ENCODE peak calls at places on chromosomes 12 and 14, in four cellular contexts. One of them, this sample, is unnamed.
A peak's percentile ranks its signal among the peaks of the same experiment; 100 is the strongest.

GRCh38 chr12:128471491-128471890 is 204.5 kb downstream of the TMEM132C start:
- DNase-seq in GM12891: no peak
- DNase-seq in H1: no peak
- DNase-seq in H54: no peak
- DNase-seq in this sample: no peak

GRCh38 chr12:793037-793436 is 40.7 kb downstream of the WNK1 start:
- DNase-seq in GM12891: no peak
- DNase-seq in H1: no peak
- DNase-seq in H54: no peak
- DNase-seq in this sample: no peak

GRCh38 chr14:42192659-42193425 is 586.2 kb downstream of the LRFN5 start:
- DNase-seq in GM12891: no peak
- DNase-seq in H1: no peak
- DNase-seq in H54: peak; percentile 1
- DNase-seq in this sample: no peak

GRCh38 chr12:97313471-97314190 is 149.0 kb upstream of the RMST start:
- DNase-seq in GM12891: no peak
- DNase-seq in H1: no peak
- DNase-seq in H54: no peak
- DNase-seq in this sample: no peak

GRCh38 chr12:86137936-86138335 is 118.3 kb downstream of the MGAT4C start:
- DNase-seq in GM12891: no peak
- DNase-seq in H1: no peak
- DNase-seq in H54: peak; percentile 2
- DNase-seq in this sample: no peak

GRCh38 chr14:105581551-105582341 is 55.4 kb downstream of the TMEM121 start:
- DNase-seq in GM12891: no peak
- DNase-seq in H1: no peak
- DNase-seq in H54: no peak
- DNase-seq in this sample: no peak

GRCh38 chr14:81031488-81031887 is 76.1 kb downstream of the TSHR start:
- DNase-seq in GM12891: no peak
- DNase-seq in H1: no peak
- DNase-seq in H54: no peak
- DNase-seq in this sample: no peak

GRCh38 chr12:112219195-112219594 is 93.8 kb downstream of the TRAFD1 start:
- DNase-seq in GM12891: no peak
- DNase-seq in H1: no peak
- DNase-seq in H54: no peak
- DNase-seq in this sample: no peak

GRCh38 chr12:113831016-113831415 is 135.1 kb downstream of the RBM19 start:
- DNase-seq in GM12891: no peak
- DNase-seq in H1: no peak
- DNase-seq in H54: peak; percentile 65
- DNase-seq in this sample: no peak

GRCh38 chr12:96648941-96649340 is 159.6 kb downstream of the CFAP54 start:
- DNase-seq in GM12891: no peak
- DNase-seq in H1: no peak
- DNase-seq in H54: no peak
- DNase-seq in this sample: no peak

GRCh38 chr14:69105326-69105725 is 47.6 kb downstream of the DCAF5 start:
- DNase-seq in GM12891: no peak
- DNase-seq in H1: no peak
- DNase-seq in H54: no peak
- DNase-seq in this sample: no peak

GRCh38 chr12:54452628-54453027 is 20.8 kb downstream of the GTSF1 start:
- DNase-seq in GM12891: no peak
- DNase-seq in H1: no peak
- DNase-seq in H54: no peak
- DNase-seq in this sample: no peak

GRCh38 chr12:9750276-9751203 is 10.2 kb downstream of the CD69 start:
- DNase-seq in GM12891: no peak
- DNase-seq in H1: no peak
- DNase-seq in H54: peak; percentile 45
- DNase-seq in this sample: peak; percentile 49

GRCh38 chr12:95809000-95809680 is 18.6 kb upstream of the NTN4 start:
- DNase-seq in GM12891: no peak
- DNase-seq in H1: no peak
- DNase-seq in H54: no peak
- DNase-seq in this sample: no peak

GRCh38 chr12:21940972-21941521 is at the start of gene ABCC9:
- DNase-seq in GM12891: no peak
- DNase-seq in H1: no peak
- DNase-seq in H54: no peak
- DNase-seq in this sample: peak; percentile 71

GRCh38 chr12:31772685-31773222 is 43.9 kb upstream of the AMN1 start:
- DNase-seq in GM12891: no peak
- DNase-seq in H1: no peak
- DNase-seq in H54: no peak
- DNase-seq in this sample: no peak

GRCh38 chr14:44897041-44897843 is 64.5 kb downstream of the KLHL28 start:
- DNase-seq in GM12891: peak; percentile 83
- DNase-seq in H1: peak; percentile 91
- DNase-seq in H54: peak; percentile 75
- DNase-seq in this sample: peak; percentile 98

GRCh38 chr12:49651855-49652254 is 28.5 kb downstream of the PRPF40B start:
- DNase-seq in GM12891: no peak
- DNase-seq in H1: no peak
- DNase-seq in H54: no peak
- DNase-seq in this sample: no peak

GRCh38 chr12:26523708-26524150 is 309.3 kb downstream of the ITPR2 start:
- DNase-seq in GM12891: no peak
- DNase-seq in H1: no peak
- DNase-seq in H54: no peak
- DNase-seq in this sample: peak; percentile 90

GRCh38 chr14:82641050-82641540 is 1107.4 kb upstream of the SEL1L start:
- DNase-seq in GM12891: no peak
- DNase-seq in H1: no peak
- DNase-seq in H54: no peak
- DNase-seq in this sample: no peak

GRCh38 chr12:32605326-32606095 is 73.6 kb upstream of the DNM1L start:
- DNase-seq in GM12891: no peak
- DNase-seq in H1: no peak
- DNase-seq in H54: no peak
- DNase-seq in this sample: no peak

GRCh38 chr12:67193705-67194104 is 75.5 kb upstream of the CAND1 start:
- DNase-seq in GM12891: no peak
- DNase-seq in H1: no peak
- DNase-seq in H54: no peak
- DNase-seq in this sample: no peak

GRCh38 chr12:29895966-29896365 is 112.2 kb upstream of the TMTC1 start:
- DNase-seq in GM12891: no peak
- DNase-seq in H1: no peak
- DNase-seq in H54: no peak
- DNase-seq in this sample: no peak

GRCh38 chr14:99164712-99165111 is 107.3 kb downstream of the BCL11B start:
- DNase-seq in GM12891: no peak
- DNase-seq in H1: no peak
- DNase-seq in H54: no peak
- DNase-seq in this sample: no peak

GRCh38 chr12:79547735-79548347 is 142.9 kb downstream of the PAWR start:
- DNase-seq in GM12891: no peak
- DNase-seq in H1: peak; percentile 46
- DNase-seq in H54: peak; percentile 47
- DNase-seq in this sample: no peak

GRCh38 chr14:73771848-73772705 is 57.9 kb upstream of the PNMA1 start:
- DNase-seq in GM12891: no peak
- DNase-seq in H1: peak; percentile 43
- DNase-seq in H54: no peak
- DNase-seq in this sample: peak; percentile 76

GRCh38 chr14:90717916-90718315 is 98.3 kb downstream of the TTC7B start:
- DNase-seq in GM12891: no peak
- DNase-seq in H1: no peak
- DNase-seq in H54: no peak
- DNase-seq in this sample: no peak

GRCh38 chr14:75430106-75430505 is 2.3 kb downstream of the JDP2 start:
- DNase-seq in GM12891: no peak
- DNase-seq in H1: no peak
- DNase-seq in H54: no peak
- DNase-seq in this sample: peak; percentile 56

GRCh38 chr12:11896530-11896929 is 174.2 kb upstream of the BCL2L14 start:
- DNase-seq in GM12891: no peak
- DNase-seq in H1: no peak
- DNase-seq in H54: no peak
- DNase-seq in this sample: no peak

GRCh38 chr12:54418441-54419087 is 502 bp downstream of the ITGA5 start:
- DNase-seq in GM12891: no peak
- DNase-seq in H1: no peak
- DNase-seq in H54: no peak
- DNase-seq in this sample: no peak

GRCh38 chr12:12266389-12266872 is 413 bp downstream of the LRP6 start:
- DNase-seq in GM12891: no peak
- DNase-seq in H1: no peak
- DNase-seq in H54: no peak
- DNase-seq in this sample: peak; percentile 49

GRCh38 chr12:99713946-99714520 is 66.5 kb downstream of the GARIN6 start:
- DNase-seq in GM12891: no peak
- DNase-seq in H1: no peak
- DNase-seq in H54: no peak
- DNase-seq in this sample: no peak

GRCh38 chr12:2262449-2262848 is 209.7 kb downstream of the CACNA1C start:
- DNase-seq in GM12891: no peak
- DNase-seq in H1: no peak
- DNase-seq in H54: no peak
- DNase-seq in this sample: no peak

GRCh38 chr14:44567997-44568396 is 60.9 kb upstream of the FSCB start:
- DNase-seq in GM12891: no peak
- DNase-seq in H1: no peak
- DNase-seq in H54: no peak
- DNase-seq in this sample: no peak

GRCh38 chr12:19561411-19561961 is 122.2 kb downstream of the AEBP2 start:
- DNase-seq in GM12891: no peak
- DNase-seq in H1: no peak
- DNase-seq in H54: no peak
- DNase-seq in this sample: no peak

GRCh38 chr14:94143239-94143638 is 13.8 kb upstream of the IFI27L2 start:
- DNase-seq in GM12891: no peak
- DNase-seq in H1: no peak
- DNase-seq in H54: no peak
- DNase-seq in this sample: no peak

GRCh38 chr12:97426485-97427116 is 36.0 kb upstream of the RMST start:
- DNase-seq in GM12891: no peak
- DNase-seq in H1: no peak
- DNase-seq in H54: no peak
- DNase-seq in this sample: no peak

GRCh38 chr14:64654072-64654899 is 49.9 kb upstream of the PLEKHG3 start:
- DNase-seq in GM12891: no peak
- DNase-seq in H1: no peak
- DNase-seq in H54: peak; percentile 71
- DNase-seq in this sample: no peak

GRCh38 chr12:54404061-54405004 is 14.7 kb downstream of the ITGA5 start:
- DNase-seq in GM12891: no peak
- DNase-seq in H1: peak; percentile 69
- DNase-seq in H54: no peak
- DNase-seq in this sample: peak; percentile 53

GRCh38 chr12:4280351-4281163 is 7.0 kb downstream of the CCND2 start:
- DNase-seq in GM12891: no peak
- DNase-seq in H1: no peak
- DNase-seq in H54: no peak
- DNase-seq in this sample: peak; percentile 55
- TF ChIP-seq POLR2A in GM12891: no peak
- TF ChIP-seq POLR2A in H1: no peak
- TF ChIP-seq POLR2A in H54: no peak
- TF ChIP-seq POLR2A in this sample: no peak

GRCh38 chr14:21070610-21071224 is 613 bp downstream of the ARHGEF40 start:
- DNase-seq in GM12891: no peak
- DNase-seq in H1: no peak
- DNase-seq in H54: peak; percentile 36
- DNase-seq in this sample: peak; percentile 72

GRCh38 chr14:21069388-21070082 is 569 bp upstream of the ARHGEF40 start:
- DNase-seq in GM12891: no peak
- DNase-seq in H1: no peak
- DNase-seq in H54: no peak
- DNase-seq in this sample: peak; percentile 54

GRCh38 chr14:21071225-21072041 is 1.3 kb downstream of the ARHGEF40 start:
- DNase-seq in GM12891: peak; percentile 89
- DNase-seq in H1: no peak
- DNase-seq in H54: peak; percentile 73
- DNase-seq in this sample: peak; percentile 90

GRCh38 chr14:21068521-21069387 is 1.4 kb upstream of the ARHGEF40 start:
- DNase-seq in GM12891: no peak
- DNase-seq in H1: no peak
- DNase-seq in H54: no peak
- DNase-seq in this sample: peak; percentile 75

GRCh38 chr14:21070083-21070609 is at the start of gene ARHGEF40:
- DNase-seq in GM12891: no peak
- DNase-seq in H1: no peak
- DNase-seq in H54: peak; percentile 34
- DNase-seq in this sample: peak; percentile 75
- TF ChIP-seq POLR2A in GM12891: no peak
- TF ChIP-seq POLR2A in H1: no peak
- TF ChIP-seq POLR2A in H54: peak; percentile 18
- TF ChIP-seq POLR2A in this sample: no peak

GRCh38 chr12:56266634-56267442 is at the start of gene COQ10A:
- DNase-seq in GM12891: peak; percentile 95
- DNase-seq in H1: peak; percentile 51
- DNase-seq in H54: peak; percentile 90
- DNase-seq in this sample: peak; percentile 90
- TF ChIP-seq POLR2A in GM12891: peak; percentile 66
- TF ChIP-seq POLR2A in H1: peak; percentile 51
- TF ChIP-seq POLR2A in H54: peak; percentile 81
- TF ChIP-seq POLR2A in this sample: peak; percentile 89

DNA sequence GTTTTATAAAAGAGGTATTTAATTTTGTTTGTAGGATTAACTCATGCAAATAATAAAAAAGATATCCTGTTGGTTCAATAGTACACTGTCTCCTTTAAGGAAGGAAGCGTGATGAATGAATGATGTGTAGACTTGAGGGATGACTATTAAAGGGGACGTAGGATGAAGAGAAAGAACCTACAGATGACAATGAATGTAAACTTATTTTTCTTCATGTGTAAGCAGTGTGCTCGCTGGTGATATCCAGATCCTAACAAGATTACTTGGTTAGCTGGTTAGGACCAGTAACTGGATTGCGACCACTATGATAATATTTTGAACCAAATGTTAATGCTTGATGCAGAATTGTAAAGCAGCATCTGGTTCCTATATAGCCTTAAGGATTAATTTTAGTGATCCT is 2.6 kb downstream of the ARF6 start:
- DNase-seq in GM12891: no peak
- DNase-seq in H1: no peak
- DNase-seq in H54: no peak
- DNase-seq in this sample: no peak
- TF ChIP-seq POLR2A in GM12891: no peak
- TF ChIP-seq POLR2A in H1: no peak
- TF ChIP-seq POLR2A in H54: no peak
- TF ChIP-seq POLR2A in this sample: no peak